ENCODE peak calls at places on chromosomes 12 and 14, in five cellular contexts. K is A549, M is Peyer's patch, R is WTC11, Q is upper lobe of right lung. J is an unnamed sample.

GRCh38 chr12:1845427-1845826 is 25.1 kb downstream of the LRTM2 start:
- DNase-seq in M (no peak), R (no peak), Q (peak), K (no peak), J (no peak)

GRCh38 chr14:22976620-22977433 is 5.5 kb downstream of the AJUBA start:
- DNase-seq in R (no peak), M (no peak), Q (no peak), K (peak), J (no peak)

GRCh38 chr14:58549358-58549757 is 88.4 kb upstream of the DACT1 start:
- DNase-seq in Q (no peak), K (no peak), R (no peak), M (no peak), J (no peak)

GRCh38 chr12:6849976-6850560 is 1.0 kb downstream of the CDCA3 start:
- DNase-seq in R (no peak), M (no peak), K (no peak), Q (no peak), J (no peak)

GRCh38 chr14:24965934-24966593 is 83.9 kb downstream of the STXBP6 start:
- DNase-seq in M (no peak), K (peak), R (no peak), Q (no peak), J (no peak)

GRCh38 chr12:55700255-55701018 is 7.3 kb downstream of the ITGA7 start:
- DNase-seq in Q (peak), R (no peak), M (no peak), K (no peak), J (no peak)

GRCh38 chr12:5442251-5443006 is 10.5 kb downstream of the NTF3 start:
- DNase-seq in M (no peak), Q (no peak), K (peak), R (peak), J (no peak)

GRCh38 chr14:33509927-33510535 is 440.8 kb downstream of the EGLN3 start:
- DNase-seq in Q (no peak), K (no peak), R (no peak), M (no peak), J (no peak)

GRCh38 chr12:97335093-97335492 is 127.5 kb upstream of the RMST start:
- DNase-seq in R (no peak), K (no peak), Q (no peak), M (no peak), J (no peak)

GRCh38 chr14:50943943-50944646 is at the start of gene PYGL:
- DNase-seq in K (peak), Q (peak), M (peak), R (peak), J (peak)

GRCh38 chr12:31832740-31833540 is 104.1 kb upstream of the AMN1 start:
- DNase-seq in Q (no peak), K (no peak), M (peak), R (no peak), J (peak)

GRCh38 chr14:104226421-104227385 is 88.3 kb downstream of the KIF26A start:
- DNase-seq in K (no peak), M (no peak), Q (peak), R (peak), J (peak)
- TF ChIP-seq CTCF in K (no peak), M (no peak), Q (no peak), R (no peak), J (no peak)

GRCh38 chr14:89237923-89238529 is 179.0 kb downstream of the FOXN3 start:
- DNase-seq in R (no peak), M (no peak), K (peak), Q (no peak), J (no peak)
- TF ChIP-seq CTCF in R (no peak), M (no peak), K (peak), Q (peak), J (no peak)

GRCh38 chr12:47160296-47161244 is 80.8 kb upstream of the AMIGO2 start:
- DNase-seq in R (no peak), M (no peak), Q (no peak), K (no peak), J (no peak)

GRCh38 chr12:47166365-47166764 is 86.6 kb upstream of the AMIGO2 start:
- DNase-seq in R (no peak), K (no peak), Q (no peak), M (no peak), J (no peak)

GRCh38 chr12:47165934-47166333 is 86.2 kb upstream of the AMIGO2 start:
- DNase-seq in M (no peak), Q (no peak), K (peak), R (no peak), J (no peak)

GRCh38 chr12:47164116-47164515 is 84.4 kb upstream of the AMIGO2 start:
- DNase-seq in K (peak), M (no peak), Q (no peak), R (no peak), J (no peak)

DNA sequence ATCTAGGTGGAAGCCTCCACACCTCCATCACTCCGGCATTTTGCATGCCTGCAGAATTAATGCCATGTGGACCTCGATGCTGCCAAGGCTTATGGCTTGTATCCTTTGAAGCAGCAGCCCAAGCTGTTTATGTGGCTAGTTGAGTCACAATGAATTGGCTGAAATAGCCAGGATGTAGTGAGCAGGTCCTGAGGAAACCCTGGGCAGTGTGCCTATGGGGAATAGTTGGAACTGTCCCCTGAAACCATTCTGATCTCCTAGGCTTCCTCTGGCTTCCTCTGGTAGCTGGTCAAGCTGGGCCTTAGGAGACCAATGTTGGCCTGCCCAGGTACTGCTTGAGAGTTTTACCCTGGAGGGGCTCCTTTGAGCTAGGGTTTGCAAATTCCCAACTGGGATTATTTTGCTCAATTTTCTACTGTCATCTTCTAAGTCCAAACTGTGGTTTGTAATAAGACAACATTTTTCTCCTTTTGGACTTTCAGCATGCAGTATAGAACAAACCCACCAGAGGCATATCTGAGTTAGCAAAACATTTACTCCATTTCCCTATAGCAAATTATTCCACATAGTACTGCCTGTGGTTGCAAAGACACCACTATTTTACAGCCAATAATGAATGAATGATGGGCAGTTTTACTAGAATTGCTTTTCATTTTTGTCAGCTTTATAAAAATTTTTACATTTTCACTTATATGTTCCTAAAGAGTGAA is 85.1 kb upstream of the AMIGO2 start:
- DNase-seq in M (no peak), R (no peak), Q (no peak), K (no peak), J (no peak)
- TF ChIP-seq CTCF in M (no peak), R (no peak), Q (no peak), K (no peak), J (no peak)

GRCh38 chr12:109927622-109928021 is 27.5 kb downstream of the TCHP start:
- DNase-seq in Q (no peak), M (no peak), R (peak), K (peak), J (peak)
- TF ChIP-seq CTCF in Q (peak), M (no peak), R (peak), K (peak), J (peak)

GRCh38 chr14:90464481-90464880 is 67.7 kb downstream of the CALM1 start:
- DNase-seq in Q (no peak), K (no peak), M (no peak), R (no peak), J (no peak)

GRCh38 chr14:90457191-90457590 is 60.4 kb downstream of the CALM1 start:
- DNase-seq in K (no peak), Q (no peak), M (no peak), R (no peak), J (no peak)

GRCh38 chr14:90460136-90460535 is 63.3 kb downstream of the CALM1 start:
- DNase-seq in Q (no peak), R (no peak), M (no peak), K (no peak), J (no peak)

GRCh38 chr14:90458536-90458935 is 61.7 kb downstream of the CALM1 start:
- DNase-seq in M (no peak), K (no peak), R (no peak), Q (no peak), J (no peak)

DNA sequence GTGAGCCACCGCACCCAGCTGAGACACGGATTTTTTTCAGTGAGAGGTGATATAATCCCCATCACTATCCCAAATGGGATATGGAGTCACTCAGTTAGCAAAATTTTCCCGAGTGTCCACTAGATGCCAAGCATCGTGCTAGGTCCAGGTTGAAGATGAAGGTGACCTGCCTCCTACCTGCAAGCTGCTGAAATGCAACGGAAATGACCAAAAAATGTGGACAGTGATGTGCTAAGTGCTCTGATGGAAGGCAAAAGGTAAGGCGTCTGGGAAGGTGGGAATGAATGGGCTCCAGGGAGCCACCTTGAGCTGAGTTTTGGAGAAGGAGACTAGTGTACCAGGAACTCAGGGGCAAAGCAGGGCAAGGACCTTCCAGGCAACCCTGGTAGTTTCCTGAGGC is 64.6 kb downstream of the CALM1 start:
- DNase-seq in M (no peak), R (no peak), Q (no peak), K (peak), J (no peak)
- TF ChIP-seq CTCF in M (no peak), R (no peak), Q (no peak), K (no peak), J (no peak)

DNA sequence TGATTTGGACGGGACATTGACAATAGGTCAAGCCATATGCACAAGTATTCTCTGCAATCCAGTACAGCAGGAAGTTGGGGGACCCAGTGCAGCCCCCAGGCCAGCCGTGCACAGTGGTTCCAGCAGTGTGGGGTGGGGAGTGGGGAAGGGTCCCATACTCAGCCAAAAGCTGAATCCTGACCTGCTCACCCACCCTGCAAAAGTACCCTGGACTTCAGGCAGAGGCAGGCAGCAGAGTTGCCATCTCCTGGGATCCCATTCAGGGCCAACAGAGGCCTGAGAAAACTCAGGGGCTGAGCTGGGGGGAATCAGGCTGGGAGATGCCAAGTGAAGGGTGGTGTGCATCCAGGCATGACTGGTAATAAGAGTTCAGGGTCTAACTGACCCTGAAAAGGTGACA is 83.9 kb downstream of the ALG10 start:
- DNase-seq in R (no peak), Q (no peak), K (no peak), M (no peak), J (no peak)
- TF ChIP-seq CTCF in R (no peak), Q (no peak), K (no peak), M (no peak), J (no peak)

GRCh38 chr14:92323031-92323915 is at the start of gene SLC24A4:
- DNase-seq in M (no peak), K (peak), Q (peak), R (peak), J (peak)

GRCh38 chr14:92325835-92326234 is 2.9 kb downstream of the SLC24A4 start:
- DNase-seq in Q (no peak), M (no peak), R (no peak), K (peak), J (no peak)

GRCh38 chr14:92334050-92334449 is 11.1 kb downstream of the SLC24A4 start:
- DNase-seq in M (no peak), Q (no peak), K (no peak), R (no peak), J (no peak)

GRCh38 chr14:92323916-92324818 is 1.2 kb downstream of the SLC24A4 start:
- DNase-seq in R (peak), Q (no peak), K (no peak), M (no peak), J (no peak)

DNA sequence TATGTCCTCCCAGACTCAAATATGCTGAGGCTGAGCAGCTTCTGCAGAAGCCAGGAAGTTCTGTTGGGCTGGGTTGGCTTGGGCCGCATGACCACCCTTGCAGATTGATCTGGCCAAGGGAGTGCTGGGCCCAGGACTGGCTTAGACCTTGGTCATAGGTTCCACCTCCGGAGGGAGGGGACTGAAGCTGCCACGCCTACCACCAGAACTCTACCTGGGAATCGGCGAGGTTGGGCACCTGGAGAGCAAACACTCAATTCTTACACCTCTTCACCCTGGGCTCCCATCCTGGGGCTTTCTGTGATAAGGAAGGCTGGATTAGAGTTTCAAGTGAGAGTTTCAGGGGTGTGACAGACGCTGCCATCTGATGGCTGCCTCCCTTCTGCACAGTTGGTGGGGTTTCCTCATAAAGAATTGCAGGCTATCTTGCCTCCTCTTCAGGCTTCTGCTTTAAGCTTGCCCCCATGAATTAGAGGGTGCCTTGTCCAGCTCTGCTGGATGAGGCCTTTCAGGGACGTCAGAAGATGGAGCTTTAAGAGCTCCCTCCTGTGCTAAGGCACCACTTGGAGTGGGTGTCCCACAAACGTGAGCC is 5.8 kb downstream of the SLC24A4 start:
- DNase-seq in K (no peak), R (no peak), Q (no peak), M (no peak), J (no peak)
- TF ChIP-seq CTCF in K (no peak), R (no peak), Q (no peak), M (no peak), J (no peak)

GRCh38 chr12:452667-453210 is 7.0 kb upstream of the B4GALNT3 start:
- DNase-seq in K (no peak), M (no peak), R (peak), Q (peak), J (peak)
- TF ChIP-seq CTCF in K (no peak), M (no peak), R (no peak), Q (no peak), J (no peak)

DNA sequence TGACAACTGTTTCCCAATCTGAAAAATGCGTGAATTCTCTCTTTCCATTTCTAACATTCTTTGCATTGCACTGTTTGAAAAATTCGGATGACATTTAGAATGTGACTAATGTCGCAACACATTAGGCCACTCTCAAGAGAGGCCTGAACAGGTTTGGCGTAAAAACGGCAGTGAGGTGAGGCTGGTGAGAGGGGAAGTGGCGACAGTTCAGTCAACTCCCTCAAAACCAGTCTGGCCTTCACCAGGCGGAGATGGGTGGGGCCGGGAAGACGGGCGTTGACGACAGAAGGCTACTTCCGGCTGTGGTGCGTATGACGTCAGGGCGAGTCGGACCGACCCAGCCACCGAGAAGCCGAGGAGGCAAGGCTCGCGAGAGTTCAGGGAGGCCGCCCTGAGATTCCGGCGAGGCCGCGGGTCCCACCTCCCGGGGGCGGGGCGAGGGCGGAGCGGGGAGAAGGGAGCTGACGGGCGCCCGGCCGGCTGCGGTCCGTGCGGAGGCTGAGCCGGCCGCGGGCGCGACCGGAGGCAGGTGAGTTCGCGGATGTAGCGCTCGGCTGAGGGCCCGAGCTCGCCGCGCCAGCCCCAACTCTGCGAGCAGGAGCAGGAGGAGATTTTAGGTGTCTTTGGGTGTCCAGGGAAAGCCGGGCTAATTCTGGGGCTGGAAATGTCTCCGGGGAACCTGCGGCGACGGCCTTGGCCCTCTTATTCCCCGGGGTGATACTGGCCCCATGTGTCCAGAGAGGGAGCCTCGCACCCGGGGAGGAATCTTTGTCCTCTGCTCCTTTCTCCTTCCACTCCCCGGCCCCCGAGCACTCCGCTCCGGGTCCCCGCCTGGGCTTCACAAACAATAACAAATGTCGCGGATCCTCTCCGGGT is at the start of gene STK38L:
- DNase-seq in Q (peak), R (peak), M (peak), K (peak), J (peak)
- TF ChIP-seq CTCF in Q (peak), R (no peak), M (no peak), K (peak), J (no peak)

GRCh38 chr12:51921017-51921725 is 13.9 kb downstream of the ACVRL1 start:
- DNase-seq in M (no peak), K (no peak), R (no peak), Q (peak), J (no peak)
- TF ChIP-seq CTCF in M (no peak), K (no peak), R (no peak), Q (no peak), J (no peak)

J was measured in activated CD8-positive, alpha-beta T cell treated with anti-CD3 and anti-CD28 coated beads for 36 hours.